ENCODE peak calls at places on chromosomes 4 and X, in four cellular contexts. Y is choroid plexus epithelial cell, B is fibroblast of lung, O is cardiac muscle cell. H is an unnamed sample.

GRCh38 chr4:56689661-56690060 is 8.6 kb upstream of the HOPX start:
- DNase-seq in Y (no peak), O (no peak), B (peak; percentile 29), H (no peak)

GRCh38 chrX:109635151-109635550 is 10.2 kb upstream of the KCNE5 start:
- DNase-seq in O (peak; percentile 41), Y (peak; percentile 49), B (no peak), H (no peak)

GRCh38 chrX:53433651-53434639 is at the start of gene HSD17B10:
- DNase-seq in Y (peak; percentile 80), O (peak; percentile 93), B (peak; percentile 81), H (peak; percentile 83)

GRCh38 chr4:22237155-22237751 is 278.6 kb downstream of the ADGRA3 start:
- DNase-seq in O (peak; percentile 47), Y (no peak), B (no peak), H (peak; percentile 47)

GRCh38 chr4:185424905-185425599 is 712 bp downstream of the UFSP2 start:
- DNase-seq in B (no peak), Y (peak; percentile 54), O (no peak), H (peak; percentile 41)

GRCh38 chr4:95027906-95028618 is 270.3 kb downstream of the BMPR1B start:
- DNase-seq in Y (no peak), O (peak; percentile 35), B (no peak), H (no peak)

GRCh38 chrX:13952581-13952980 is 77.1 kb downstream of the GEMIN8 start:
- DNase-seq in O (no peak), Y (no peak), B (no peak), H (no peak)

GRCh38 chrX:153688900-153689590 is 1.3 kb downstream of the SLC6A8 start:
- DNase-seq in Y (no peak), O (no peak), B (peak; percentile 23), H (peak; percentile 78)

GRCh38 chrX:139930923-139931645 is 1.8 kb downstream of the ATP11C start:
- DNase-seq in Y (peak; percentile 12), B (peak; percentile 10), O (peak; percentile 22), H (no peak)

GRCh38 chr4:7757501-7758443 is 181.9 kb downstream of the AFAP1 start:
- DNase-seq in O (peak; percentile 16), Y (no peak), B (no peak), H (no peak)

GRCh38 chr4:6177587-6178197 is 22.7 kb downstream of the JAKMIP1 start:
- DNase-seq in Y (no peak), O (no peak), B (no peak), H (no peak)

GRCh38 chr4:78693777-78694456 is 82.2 kb upstream of the BMP2K start:
- DNase-seq in O (no peak), B (no peak), Y (peak; percentile 16), H (no peak)

GRCh38 chrX:23885803-23886202 is 21.9 kb downstream of the APOO start:
- DNase-seq in Y (peak; percentile 48), B (no peak), O (no peak), H (no peak)

GRCh38 chr4:67101612-67102011 is 443.7 kb downstream of the CENPC start:
- DNase-seq in O (no peak), Y (no peak), B (no peak), H (no peak)

GRCh38 chrX:9912341-9912740 is 54.8 kb upstream of the CLDN34 start:
- DNase-seq in Y (no peak), B (peak; percentile 41), O (peak; percentile 18), H (no peak)

GRCh38 chr4:19301527-19301926 is 950.2 kb upstream of the SLIT2 start:
- DNase-seq in B (peak; percentile 55), O (no peak), Y (peak; percentile 62), H (no peak)

GRCh38 chrX:65993915-65994460 is 45.9 kb downstream of the VSIG4 start:
- DNase-seq in Y (no peak), B (no peak), O (no peak), H (no peak)

GRCh38 chr4:82138376-82138775 is 235.4 kb downstream of the HNRNPD start:
- DNase-seq in B (no peak), O (no peak), Y (no peak), H (no peak)

GRCh38 chr4:182297659-182298058 is 54.5 kb downstream of the TENM3 start:
- DNase-seq in B (peak; percentile 84), Y (peak; percentile 66), O (no peak), H (no peak)

GRCh38 chr4:8306511-8307021 is 37.0 kb downstream of the HTRA3 start:
- DNase-seq in Y (no peak), O (no peak), B (no peak), H (no peak)

GRCh38 chr4:101200561-101200960 is 146.8 kb downstream of the PPP3CA start:
- DNase-seq in Y (peak; percentile 95), B (peak; percentile 95), O (no peak), H (no peak)

GRCh38 chr4:121977251-121978168 is 25.6 kb upstream of the TRPC3 start:
- DNase-seq in Y (peak; percentile 48), B (no peak), O (peak; percentile 54), H (no peak)

GRCh38 chr4:153191795-153192363 is 12.4 kb upstream of the TRIM2 start:
- DNase-seq in O (no peak), Y (no peak), B (no peak), H (no peak)

GRCh38 chr4:119667802-119668201 is 39.2 kb upstream of the PDE5A start:
- DNase-seq in Y (no peak), B (no peak), O (no peak), H (no peak)